ENCODE peak calls at places on chromosome 11, in eight cellular contexts. U, D, Q, N, A, V, Z and O are unnamed samples. For H3K36me3, the result is how much of the 10 kb centered on the place peaks cover.

GRCh38 chr11:80841716-80842115 is 1400.9 kb upstream of the TENM4 start:
- DNase-seq in U (no peak), D (no peak), Q (no peak), N (no peak), A (no peak), V (no peak), Z (no peak), O (no peak)

GRCh38 chr11:27703453-27703852 is 3.2 kb upstream of the BDNF start:
- DNase-seq in U (no peak), D (no peak), Q (no peak), N (no peak), A (no peak), V (no peak), Z (no peak), O (no peak)

GRCh38 chr11:68214173-68215086 is 1.3 kb upstream of the KMT5B start:
- DNase-seq in U (no peak), D (peak), Q (no peak), N (peak), A (peak), V (no peak), Z (peak), O (no peak)

GRCh38 chr11:124898711-124899110 is 1.0 kb upstream of the ROBO4 start:
- DNase-seq in U (no peak), D (no peak), Q (no peak), N (no peak), A (no peak), V (no peak), Z (peak), O (no peak)

GRCh38 chr11:13465909-13466371 is 2.9 kb upstream of the BTBD10 start:
- DNase-seq in U (no peak), D (peak), Q (no peak), N (no peak), A (no peak), V (no peak), Z (no peak), O (no peak)

GRCh38 chr11:120208012-120208441 is 2.8 kb upstream of the OAF start:
- DNase-seq in U (no peak), D (no peak), Q (no peak), N (no peak), A (peak), V (no peak), Z (no peak), O (no peak)

GRCh38 chr11:64764753-64765152 is 5.0 kb upstream of the PYGM start:
- DNase-seq in U (no peak), D (no peak), Q (no peak), N (no peak), A (no peak), V (no peak), Z (no peak), O (no peak)

GRCh38 chr11:4074266-4074665 is 20.3 kb upstream of the RRM1 start:
- DNase-seq in U (no peak), D (no peak), Q (no peak), N (no peak), A (no peak), V (no peak), Z (no peak), O (no peak)

GRCh38 chr11:65613091-65613928 is 711 bp downstream of the MAP3K11 start:
- DNase-seq in U (no peak), D (peak), Q (no peak), N (peak), A (peak), V (no peak), Z (peak), O (no peak)

GRCh38 chr11:118448294-118448693 is 12.0 kb downstream of the KMT2A start:
- DNase-seq in U (no peak), D (no peak), Q (peak), N (no peak), A (no peak), V (no peak), Z (no peak), O (no peak)

GRCh38 chr11:96781082-96781481 is 391.3 kb downstream of the JRKL start:
- DNase-seq in U (no peak), D (no peak), Q (no peak), N (no peak), A (no peak), V (no peak), Z (no peak), O (no peak)

GRCh38 chr11:100872951-100873350 is 185.9 kb downstream of the ARHGAP42 start:
- DNase-seq in U (no peak), D (no peak), Q (no peak), N (no peak), A (no peak), V (no peak), Z (no peak), O (no peak)

GRCh38 chr11:12220305-12220704 is 109.9 kb downstream of the MICAL2 start:
- DNase-seq in U (peak), D (no peak), Q (no peak), N (no peak), A (no peak), V (no peak), Z (peak), O (no peak)

GRCh38 chr11:62687508-62688396 is 1.6 kb downstream of the LRRN4CL start:
- DNase-seq in U (no peak), D (no peak), Q (no peak), N (no peak), A (no peak), V (no peak), Z (no peak), O (no peak)

GRCh38 chr11:46305295-46305694 is 27.8 kb downstream of the CREB3L1 start:
- DNase-seq in U (no peak), D (no peak), Q (no peak), N (no peak), A (no peak), V (no peak), Z (no peak), O (no peak)

GRCh38 chr11:73152086-73152853 is 10.2 kb upstream of the FCHSD2 start:
- DNase-seq in U (no peak), D (no peak), Q (no peak), N (no peak), A (no peak), V (no peak), Z (no peak), O (no peak)

GRCh38 chr11:114562166-114562916 is 2.7 kb upstream of the NXPE1 start:
- DNase-seq in U (no peak), D (no peak), Q (no peak), N (no peak), A (no peak), V (no peak), Z (no peak), O (no peak)

GRCh38 chr11:28152743-28153142 is 44.6 kb downstream of the METTL15 start:
- DNase-seq in U (no peak), D (no peak), Q (no peak), N (no peak), A (no peak), V (no peak), Z (no peak), O (no peak)

GRCh38 chr11:88704505-88704904 is 361.3 kb downstream of the GRM5 start:
- DNase-seq in U (no peak), D (peak), Q (no peak), N (no peak), A (no peak), V (no peak), Z (no peak), O (no peak)

GRCh38 chr11:130462101-130462885 is 13.8 kb downstream of the ADAMTS15 start:
- DNase-seq in U (no peak), D (no peak), Q (no peak), N (no peak), A (no peak), V (no peak), Z (no peak), O (no peak)

GRCh38 chr11:128967578-128967977 is 24.9 kb upstream of the TP53AIP1 start:
- DNase-seq in U (no peak), D (no peak), Q (no peak), N (no peak), A (no peak), V (no peak), Z (no peak), O (no peak)

GRCh38 chr11:107957109-107957588 is 28.9 kb downstream of the RAB39A start:
- DNase-seq in U (peak), D (no peak), Q (peak), N (no peak), A (no peak), V (no peak), Z (no peak), O (no peak)

GRCh38 chr11:96199563-96200025 is 143.4 kb downstream of the MAML2 start:
- DNase-seq in U (no peak), D (no peak), Q (no peak), N (no peak), A (no peak), V (no peak), Z (no peak), O (no peak)

GRCh38 chr11:62646825-62647608 is 604 bp upstream of the GANAB start:
- DNase-seq in U (no peak), D (no peak), Q (no peak), N (no peak), A (peak), V (no peak), Z (no peak), O (no peak)

GRCh38 chr11:4430060-4430459 is 19.0 kb upstream of the OR52K2 start:
- DNase-seq in U (no peak), D (no peak), Q (no peak), N (no peak), A (no peak), V (no peak), Z (no peak), O (no peak)

GRCh38 chr11:24567380-24567779 is 70.5 kb downstream of the LUZP2 start:
- DNase-seq in U (no peak), D (no peak), Q (no peak), N (no peak), A (no peak), V (no peak), Z (no peak), O (no peak)

GRCh38 chr11:78514922-78515502 is 59.7 kb downstream of the NARS2 start:
- DNase-seq in U (no peak), D (no peak), Q (no peak), N (no peak), A (no peak), V (no peak), Z (no peak), O (no peak)

GRCh38 chr11:132717824-132718223 is 814.5 kb downstream of the OPCML start:
- DNase-seq in U (no peak), D (no peak), Q (no peak), N (no peak), A (no peak), V (no peak), Z (no peak), O (no peak)

GRCh38 chr11:119367661-119368120 is 13.8 kb downstream of the USP2 start:
- DNase-seq in U (no peak), D (no peak), Q (no peak), N (peak), A (no peak), V (no peak), Z (no peak), O (no peak)

GRCh38 chr11:96072592-96072991 is 148.7 kb upstream of the MTMR2 start:
- DNase-seq in U (no peak), D (no peak), Q (no peak), N (no peak), A (no peak), V (no peak), Z (no peak), O (no peak)

GRCh38 chr11:126839496-126839895 is 161.1 kb downstream of the KIRREL3 start:
- DNase-seq in U (no peak), D (no peak), Q (no peak), N (no peak), A (no peak), V (no peak), Z (no peak), O (no peak)

GRCh38 chr11:64019106-64020031 is 16.4 kb upstream of the FLRT1 start:
- DNase-seq in U (no peak), D (no peak), Q (no peak), N (no peak), A (peak), V (no peak), Z (no peak), O (no peak)

GRCh38 chr11:132134322-132134721 is 763.9 kb downstream of the NTM start:
- DNase-seq in U (no peak), D (no peak), Q (no peak), N (no peak), A (no peak), V (no peak), Z (no peak), O (no peak)

GRCh38 chr11:83007909-83008580 is 63.7 kb downstream of the RAB30 start:
- DNase-seq in U (no peak), D (peak), Q (no peak), N (peak), A (peak), V (no peak), Z (peak), O (no peak)

GRCh38 chr11:64652586-64653387 is 61.8 kb downstream of the SLC22A12 start:
- DNase-seq in U (peak), D (peak), Q (no peak), N (peak), A (peak), V (peak), Z (peak), O (peak)

GRCh38 chr11:120305286-120305685 is 19.8 kb upstream of the TLCD5 start:
- DNase-seq in U (no peak), D (no peak), Q (no peak), N (peak), A (no peak), V (no peak), Z (no peak), O (no peak)

GRCh38 chr11:61489833-61490585 is 18.5 kb upstream of the LRRC10B start:
- DNase-seq in U (no peak), D (peak), Q (no peak), N (no peak), A (no peak), V (no peak), Z (peak), O (no peak)

GRCh38 chr11:491358-491757 is 15.7 kb downstream of the RNH1 start:
- DNase-seq in U (no peak), D (no peak), Q (no peak), N (no peak), A (no peak), V (no peak), Z (no peak), O (no peak)

GRCh38 chr11:490930-491260 is 16.1 kb downstream of the RNH1 start:
- DNase-seq in U (no peak), D (no peak), Q (no peak), N (no peak), A (no peak), V (no peak), Z (no peak), O (no peak)

GRCh38 chr11:488992-489391 is 18.1 kb downstream of the RNH1 start:
- DNase-seq in U (no peak), D (no peak), Q (no peak), N (peak), A (no peak), V (no peak), Z (no peak), O (no peak)

GRCh38 chr11:489610-490185 is 17.3 kb downstream of the RNH1 start:
- DNase-seq in U (no peak), D (no peak), Q (no peak), N (no peak), A (no peak), V (no peak), Z (no peak), O (no peak)

DNA sequence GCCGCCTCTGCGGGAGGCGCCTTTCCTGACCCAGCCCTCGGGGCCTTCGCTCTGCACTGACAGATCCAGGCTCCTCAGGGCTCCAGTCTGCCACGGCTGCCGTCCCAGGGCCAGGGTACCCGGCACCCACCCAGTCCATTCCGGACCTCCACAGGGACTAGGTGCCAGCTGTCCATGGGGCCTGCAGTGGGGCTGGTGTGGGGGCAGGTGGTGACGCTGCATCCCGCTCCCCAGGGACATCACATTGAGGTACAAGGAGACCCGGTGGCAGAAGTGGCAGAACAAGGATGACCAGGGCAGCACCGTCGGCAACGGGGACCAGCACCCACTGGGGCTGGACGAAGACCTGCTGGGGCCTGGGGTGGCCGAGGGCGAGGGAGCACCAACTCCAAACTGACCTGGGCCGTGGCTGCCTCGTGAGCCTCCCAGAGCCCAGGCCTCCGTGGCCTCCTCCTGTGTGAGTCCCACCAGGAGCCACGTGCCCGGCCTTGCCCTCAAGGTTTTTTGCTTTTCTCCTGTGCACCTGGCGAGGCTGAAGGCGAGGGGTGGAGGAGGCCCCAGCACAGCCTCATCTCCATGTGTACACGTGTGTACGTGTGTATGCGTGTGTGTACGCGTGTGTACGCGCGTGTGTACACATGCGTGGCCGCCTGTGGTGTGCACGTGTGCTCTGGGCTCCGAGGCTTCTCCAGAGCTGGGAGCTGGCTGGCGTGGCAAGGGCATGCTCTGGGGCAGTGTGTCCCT is 16.7 kb downstream of the RNH1 start:
- DNase-seq in U (no peak), D (no peak), Q (no peak), N (no peak), A (no peak), V (no peak), Z (no peak), O (no peak)
- H3K36me3 ChIP-seq in U (half or more), D (under half), Q (under half), N (under half), A (under half), V (under half), Z (under half), O (under half)

DNA sequence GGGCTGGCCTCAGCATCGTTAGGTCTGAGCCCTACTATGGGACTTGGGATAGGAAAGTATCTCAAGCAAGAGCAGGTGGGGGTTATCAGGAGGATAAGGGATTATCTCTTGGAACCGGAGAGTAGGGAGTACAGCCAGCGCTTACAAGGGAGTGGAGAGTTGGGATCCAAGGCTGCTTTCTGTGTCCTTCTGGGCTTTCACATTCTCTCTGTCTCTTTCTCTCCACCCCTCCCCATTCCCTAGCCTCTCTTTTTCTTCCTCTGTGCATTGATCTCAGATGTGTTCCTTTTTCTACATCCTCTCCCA is 170.2 kb downstream of the BUD13 start:
- DNase-seq in U (no peak), D (no peak), Q (no peak), N (no peak), A (no peak), V (no peak), Z (no peak), O (no peak)
- TF ChIP-seq CTCF in U (no peak), D (no peak), Q (no peak), N (no peak), A (no peak), V (no peak), Z (no peak), O (no peak)

GRCh38 chr11:111349191-111349695 is 29.8 kb downstream of the POU2AF1 start:
- DNase-seq in U (no peak), D (no peak), Q (no peak), N (no peak), A (no peak), V (no peak), Z (no peak), O (no peak)

GRCh38 chr11:111353776-111354600 is 25.1 kb downstream of the POU2AF1 start:
- DNase-seq in U (no peak), D (no peak), Q (no peak), N (no peak), A (no peak), V (no peak), Z (no peak), O (no peak)

GRCh38 chr11:111352935-111353695 is 26.0 kb downstream of the POU2AF1 start:
- DNase-seq in U (no peak), D (no peak), Q (no peak), N (peak), A (peak), V (no peak), Z (no peak), O (no peak)

GRCh38 chr11:111352235-111352746 is 26.8 kb downstream of the POU2AF1 start:
- DNase-seq in U (no peak), D (no peak), Q (no peak), N (no peak), A (no peak), V (no peak), Z (no peak), O (no peak)

DNA sequence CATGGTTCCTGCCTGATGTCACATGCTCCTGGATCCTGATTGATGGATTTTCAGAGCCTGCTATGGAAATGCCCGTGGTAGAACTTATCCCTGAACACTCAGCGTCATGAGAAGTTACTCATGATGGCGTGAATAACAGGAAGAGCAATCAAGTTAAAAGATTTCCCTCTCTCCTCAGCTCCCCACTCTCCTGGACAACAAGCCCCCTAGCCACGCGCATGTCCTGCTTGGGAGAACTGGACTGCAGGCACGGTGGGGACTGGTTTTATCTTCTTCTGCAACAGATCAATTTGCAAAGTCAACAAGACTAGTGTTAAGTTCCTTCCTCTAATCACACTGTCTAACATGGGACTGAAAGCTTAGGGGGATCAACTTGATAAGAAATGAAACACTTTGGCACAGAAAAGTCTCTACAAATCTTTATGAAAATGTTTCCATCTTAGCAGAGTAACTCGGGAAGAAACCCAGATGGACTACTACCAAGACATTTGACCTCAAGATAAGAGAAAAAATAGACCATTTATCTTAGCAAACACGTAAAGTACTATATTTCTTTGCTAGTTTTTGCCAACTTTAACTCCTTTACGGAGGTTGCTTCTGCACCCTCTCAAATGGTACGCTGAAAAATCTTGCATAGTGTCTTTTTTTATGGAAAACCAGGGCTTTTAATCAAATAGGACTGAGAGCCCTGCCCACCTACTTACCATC is 27.5 kb downstream of the POU2AF1 start:
- DNase-seq in U (no peak), D (no peak), Q (no peak), N (no peak), A (no peak), V (no peak), Z (no peak), O (no peak)
- H3K36me3 ChIP-seq in U (under half), D (under half), Q (under half), N (under half), A (under half), V (under half), Z (under half), O (under half)

DNA sequence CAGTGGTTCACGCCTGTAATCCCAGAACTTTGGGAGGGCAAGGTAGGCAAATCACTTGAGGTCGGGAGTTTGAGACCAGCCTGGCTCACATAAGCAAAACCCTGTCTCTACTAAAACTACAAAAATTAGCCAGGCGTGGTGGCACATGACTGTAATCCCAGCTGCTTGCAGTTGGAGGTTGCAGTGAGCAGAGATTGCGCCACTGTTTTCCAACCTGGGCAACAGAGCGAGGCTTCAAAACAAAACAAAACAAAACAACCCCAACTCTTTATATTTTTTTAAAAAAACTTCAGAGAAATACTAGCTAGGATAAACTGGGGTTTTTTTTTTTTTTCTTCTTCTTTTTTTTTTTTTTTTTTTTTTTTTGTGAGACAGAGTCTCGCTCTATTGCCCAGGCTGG is 31.8 kb upstream of the RAPSN start:
- DNase-seq in U (no peak), D (no peak), Q (no peak), N (no peak), A (no peak), V (no peak), Z (no peak), O (no peak)
- TF ChIP-seq CTCF in U (no peak), D (no peak), Q (no peak), N (no peak), A (no peak), V (no peak), Z (peak), O (no peak)